ENCODE peak calls at places on chromosomes 1 and 21, in ten cellular contexts. F is AG04450; R is H1; A is GM12891; G is activated naive CD4-positive, alpha-beta T cell treated with anti-CD3 and anti-CD28 coated beads, Interleukin-2, amount 50 U/mL, for 16 hours; X is stimulated activated CD8-positive, alpha-beta memory T cell treated with anti-CD3 and anti-CD28 coated beads, Interleukin-4, amount 100 ng/mL, for 4 hours; C is left ventricle myocardium inferior; L is effector CD4-positive, alpha-beta T cell; T is cardiac fibroblast; U is A673. O is an unnamed sample.

GRCh38 chr21:42665484-42665883 is 12.1 kb downstream of the PDE9A start:
- DNase-seq in R (no peak), L (no peak), F (no peak), U (no peak), G (no peak), T (no peak), C (no peak), A (no peak), X (no peak), O (no peak)

GRCh38 chr1:244782056-244782455 is 53.4 kb upstream of the COX20 start:
- DNase-seq in G (no peak), X (no peak), F (no peak), L (no peak), T (no peak), U (no peak), C (no peak), A (no peak), R (no peak), O (no peak)

GRCh38 chr21:34180826-34181359 is 107.5 kb downstream of the MRPS6 start:
- DNase-seq in F (no peak), L (no peak), T (no peak), C (no peak), G (no peak), U (no peak), X (no peak), A (no peak), R (no peak), O (no peak)

GRCh38 chr1:40392206-40392605 is 18.7 kb downstream of the SMAP2 start:
- DNase-seq in F (no peak), A (no peak), R (no peak), U (peak), T (peak), L (no peak), G (no peak), X (no peak), C (no peak), O (peak)

GRCh38 chr1:240797050-240797449 is 185.1 kb upstream of the GREM2 start:
- DNase-seq in A (no peak), X (no peak), L (no peak), T (peak), C (no peak), G (no peak), U (no peak), F (no peak), R (no peak), O (peak)

GRCh38 chr1:43492816-43493215 is 37.9 kb upstream of the PTPRF start:
- DNase-seq in T (peak), G (no peak), F (no peak), R (no peak), C (no peak), A (no peak), L (no peak), U (no peak), X (no peak), O (no peak)

GRCh38 chr1:243841507-243841906 is 8.5 kb downstream of the AKT3 start:
- DNase-seq in G (no peak), A (no peak), C (no peak), U (no peak), T (peak), R (no peak), X (no peak), L (no peak), F (peak), O (no peak)

GRCh38 chr1:2982615-2983318 is 38.5 kb upstream of the ACTRT2 start:
- DNase-seq in F (no peak), L (no peak), C (peak), G (no peak), T (no peak), X (no peak), R (no peak), A (no peak), U (no peak), O (no peak)

GRCh38 chr1:29332204-29332603 is 95.9 kb downstream of the PTPRU start:
- DNase-seq in G (no peak), F (no peak), U (peak), C (no peak), T (peak), L (no peak), R (peak), A (no peak), X (no peak), O (peak)

GRCh38 chr1:7395251-7395650 is 375.8 kb upstream of the VAMP3 start:
- DNase-seq in X (no peak), R (no peak), G (no peak), C (no peak), L (no peak), A (no peak), F (no peak), T (no peak), U (no peak), O (no peak)

GRCh38 chr1:48916121-48917069 is 139.7 kb upstream of the BEND5 start:
- DNase-seq in A (no peak), R (peak), C (no peak), F (no peak), L (no peak), T (peak), X (no peak), U (peak), G (no peak), O (peak)

GRCh38 chr1:234743866-234744581 is 134.0 kb upstream of the IRF2BP2 start:
- DNase-seq in R (no peak), X (no peak), T (no peak), L (no peak), U (peak), C (no peak), A (no peak), G (no peak), F (no peak), O (peak)

O was measured in HT1080.